ENCODE peak calls at places on chromosomes 1 and 21, in six cellular contexts. A, T, X, B, Y and C are unnamed samples.

GRCh38 chr1:43834280-43835140 is 99.1 kb upstream of the ARTN start:
- DNase-seq in B (no peak), X (peak; percentile 62), Y (peak; percentile 24), T (no peak), A (peak; percentile 74), C (no peak)

GRCh38 chr1:53062731-53063591 is 948 bp downstream of the PODN start:
- DNase-seq in Y (no peak), B (no peak), T (no peak), X (peak; percentile 23), A (no peak), C (peak; percentile 47)

GRCh38 chr1:159122005-159122621 is 45.5 kb upstream of the AIM2 start:
- DNase-seq in A (peak; percentile 51), T (no peak), Y (no peak), B (no peak), X (no peak), C (no peak)

GRCh38 chr21:45352621-45353125 is 52.3 kb upstream of the COL18A1 start:
- DNase-seq in T (no peak), A (no peak), Y (peak; percentile 12), X (no peak), B (no peak), C (no peak)

GRCh38 chr1:207824691-207825090 is 72.8 kb downstream of the CD46 start:
- DNase-seq in T (no peak), A (peak; percentile 35), X (peak; percentile 42), B (no peak), Y (no peak), C (no peak)

GRCh38 chr1:160726498-160727391 is 12.3 kb upstream of the SLAMF7 start:
- DNase-seq in T (peak; percentile 80), X (peak; percentile 72), B (peak; percentile 84), Y (peak; percentile 49), A (peak; percentile 25), C (peak; percentile 45)

GRCh38 chr1:28910379-28911125 is 3.8 kb upstream of the EPB41 start:
- DNase-seq in A (no peak), B (no peak), Y (no peak), X (no peak), T (no peak), C (no peak)

GRCh38 chr1:3012511-3013291 is 8.6 kb upstream of the ACTRT2 start:
- DNase-seq in B (peak; percentile 82), T (no peak), X (peak; percentile 82), Y (peak; percentile 69), A (peak; percentile 40), C (peak; percentile 53)

GRCh38 chr1:24165500-24165899 is 21.6 kb downstream of the IFNLR1 start:
- DNase-seq in A (no peak), Y (no peak), B (no peak), T (no peak), X (no peak), C (no peak)

GRCh38 chr1:201105688-201106087 is 6.5 kb downstream of the CACNA1S start:
- DNase-seq in T (no peak), B (no peak), Y (no peak), X (no peak), A (no peak), C (no peak)